ENCODE peak calls at places on chromosome 17, in six cellular contexts. One of them, this sample, is unnamed.

GRCh38 chr17:35069311-35069710 is 5.8 kb upstream of the RFFL start:
- DNase-seq in cardiac muscle cell: no peak
- DNase-seq in activated CD4-positive, alpha-beta memory T cell treated with anti-CD3 and anti-CD28 coated beads, Interleukin-2, amount 10 ng/mL, durations not matched to agents 7 days and 5 days: no peak
- DNase-seq in nucleus accumbens: no peak
- DNase-seq in NCI-H2171: no peak
- DNase-seq in T-helper 1 cell: no peak
- DNase-seq in this sample: no peak

GRCh38 chr17:74864866-74865395 is 5.2 kb upstream of the GRIN2C start:
- DNase-seq in activated CD4-positive, alpha-beta memory T cell treated with anti-CD3 and anti-CD28 coated beads, Interleukin-2, amount 10 ng/mL, durations not matched to agents 7 days and 5 days: peak
- DNase-seq in cardiac muscle cell: peak
- DNase-seq in T-helper 1 cell: peak
- DNase-seq in NCI-H2171: no peak
- DNase-seq in nucleus accumbens: peak
- DNase-seq in this sample: peak

GRCh38 chr17:78433780-78434335 is 55.4 kb downstream of the PGS1 start:
- DNase-seq in T-helper 1 cell: no peak
- DNase-seq in nucleus accumbens: no peak
- DNase-seq in activated CD4-positive, alpha-beta memory T cell treated with anti-CD3 and anti-CD28 coated beads, Interleukin-2, amount 10 ng/mL, durations not matched to agents 7 days and 5 days: no peak
- DNase-seq in cardiac muscle cell: no peak
- DNase-seq in NCI-H2171: no peak
- DNase-seq in this sample: no peak

GRCh38 chr17:32350662-32351418 is 883 bp downstream of the ZNF207 start:
- DNase-seq in cardiac muscle cell: peak
- DNase-seq in activated CD4-positive, alpha-beta memory T cell treated with anti-CD3 and anti-CD28 coated beads, Interleukin-2, amount 10 ng/mL, durations not matched to agents 7 days and 5 days: peak
- DNase-seq in NCI-H2171: peak
- DNase-seq in T-helper 1 cell: peak
- DNase-seq in nucleus accumbens: peak
- DNase-seq in this sample: no peak

GRCh38 chr17:42342242-42343008 is 45.8 kb downstream of the STAT3 start:
- DNase-seq in NCI-H2171: no peak
- DNase-seq in nucleus accumbens: no peak
- DNase-seq in T-helper 1 cell: no peak
- DNase-seq in cardiac muscle cell: no peak
- DNase-seq in activated CD4-positive, alpha-beta memory T cell treated with anti-CD3 and anti-CD28 coated beads, Interleukin-2, amount 10 ng/mL, durations not matched to agents 7 days and 5 days: peak
- DNase-seq in this sample: no peak

GRCh38 chr17:40283662-40284061 is 4.0 kb upstream of the CDC6 start:
- DNase-seq in T-helper 1 cell: no peak
- DNase-seq in cardiac muscle cell: peak
- DNase-seq in NCI-H2171: no peak
- DNase-seq in activated CD4-positive, alpha-beta memory T cell treated with anti-CD3 and anti-CD28 coated beads, Interleukin-2, amount 10 ng/mL, durations not matched to agents 7 days and 5 days: no peak
- DNase-seq in nucleus accumbens: no peak
- DNase-seq in this sample: no peak

GRCh38 chr17:62206550-62206949 is 141.5 kb upstream of the MED13 start:
- DNase-seq in NCI-H2171: no peak
- DNase-seq in nucleus accumbens: no peak
- DNase-seq in cardiac muscle cell: no peak
- DNase-seq in activated CD4-positive, alpha-beta memory T cell treated with anti-CD3 and anti-CD28 coated beads, Interleukin-2, amount 10 ng/mL, durations not matched to agents 7 days and 5 days: no peak
- DNase-seq in T-helper 1 cell: no peak
- DNase-seq in this sample: no peak

GRCh38 chr17:33120103-33120502 is 128.5 kb downstream of the SPACA3 start:
- DNase-seq in activated CD4-positive, alpha-beta memory T cell treated with anti-CD3 and anti-CD28 coated beads, Interleukin-2, amount 10 ng/mL, durations not matched to agents 7 days and 5 days: no peak
- DNase-seq in cardiac muscle cell: no peak
- DNase-seq in T-helper 1 cell: no peak
- DNase-seq in nucleus accumbens: no peak
- DNase-seq in NCI-H2171: no peak
- DNase-seq in this sample: peak

GRCh38 chr17:73901661-73902415 is 257.6 kb upstream of the SDK2 start:
- DNase-seq in activated CD4-positive, alpha-beta memory T cell treated with anti-CD3 and anti-CD28 coated beads, Interleukin-2, amount 10 ng/mL, durations not matched to agents 7 days and 5 days: no peak
- DNase-seq in cardiac muscle cell: peak
- DNase-seq in T-helper 1 cell: no peak
- DNase-seq in NCI-H2171: no peak
- DNase-seq in nucleus accumbens: no peak
- DNase-seq in this sample: no peak

GRCh38 chr17:78324391-78325075 is 35.3 kb downstream of the SOCS3 start:
- DNase-seq in T-helper 1 cell: no peak
- DNase-seq in activated CD4-positive, alpha-beta memory T cell treated with anti-CD3 and anti-CD28 coated beads, Interleukin-2, amount 10 ng/mL, durations not matched to agents 7 days and 5 days: no peak
- DNase-seq in NCI-H2171: peak
- DNase-seq in cardiac muscle cell: peak
- DNase-seq in nucleus accumbens: peak
- DNase-seq in this sample: peak

GRCh38 chr17:12388206-12388605 is 277.5 kb upstream of the MYOCD start:
- DNase-seq in nucleus accumbens: no peak
- DNase-seq in T-helper 1 cell: no peak
- DNase-seq in cardiac muscle cell: no peak
- DNase-seq in NCI-H2171: no peak
- DNase-seq in activated CD4-positive, alpha-beta memory T cell treated with anti-CD3 and anti-CD28 coated beads, Interleukin-2, amount 10 ng/mL, durations not matched to agents 7 days and 5 days: no peak
- DNase-seq in this sample: no peak

GRCh38 chr17:3695129-3695722 is 729 bp downstream of the P2RX5 start:
- DNase-seq in activated CD4-positive, alpha-beta memory T cell treated with anti-CD3 and anti-CD28 coated beads, Interleukin-2, amount 10 ng/mL, durations not matched to agents 7 days and 5 days: no peak
- DNase-seq in T-helper 1 cell: no peak
- DNase-seq in NCI-H2171: no peak
- DNase-seq in cardiac muscle cell: no peak
- DNase-seq in nucleus accumbens: no peak
- DNase-seq in this sample: no peak

GRCh38 chr17:48011405-48012150 is 26.0 kb downstream of the COPZ2 start:
- DNase-seq in nucleus accumbens: no peak
- DNase-seq in T-helper 1 cell: no peak
- DNase-seq in cardiac muscle cell: peak
- DNase-seq in NCI-H2171: peak
- DNase-seq in activated CD4-positive, alpha-beta memory T cell treated with anti-CD3 and anti-CD28 coated beads, Interleukin-2, amount 10 ng/mL, durations not matched to agents 7 days and 5 days: peak
- DNase-seq in this sample: no peak

GRCh38 chr17:4708436-4708835 is 2.0 kb upstream of the ARRB2 start:
- DNase-seq in nucleus accumbens: no peak
- DNase-seq in cardiac muscle cell: no peak
- DNase-seq in T-helper 1 cell: peak
- DNase-seq in activated CD4-positive, alpha-beta memory T cell treated with anti-CD3 and anti-CD28 coated beads, Interleukin-2, amount 10 ng/mL, durations not matched to agents 7 days and 5 days: peak
- DNase-seq in NCI-H2171: no peak
- DNase-seq in this sample: peak

GRCh38 chr17:43028221-43028861 is 3.3 kb downstream of the RND2 start:
- DNase-seq in activated CD4-positive, alpha-beta memory T cell treated with anti-CD3 and anti-CD28 coated beads, Interleukin-2, amount 10 ng/mL, durations not matched to agents 7 days and 5 days: no peak
- DNase-seq in cardiac muscle cell: no peak
- DNase-seq in T-helper 1 cell: no peak
- DNase-seq in nucleus accumbens: no peak
- DNase-seq in NCI-H2171: no peak
- DNase-seq in this sample: no peak

GRCh38 chr17:17077861-17078732 is 35.8 kb downstream of the MPRIP start:
- DNase-seq in activated CD4-positive, alpha-beta memory T cell treated with anti-CD3 and anti-CD28 coated beads, Interleukin-2, amount 10 ng/mL, durations not matched to agents 7 days and 5 days: no peak
- DNase-seq in NCI-H2171: no peak
- DNase-seq in nucleus accumbens: no peak
- DNase-seq in cardiac muscle cell: no peak
- DNase-seq in T-helper 1 cell: no peak
- DNase-seq in this sample: no peak

GRCh38 chr17:5508855-5509254 is 22.5 kb downstream of the MIS12 start:
- DNase-seq in NCI-H2171: no peak
- DNase-seq in nucleus accumbens: no peak
- DNase-seq in cardiac muscle cell: peak
- DNase-seq in activated CD4-positive, alpha-beta memory T cell treated with anti-CD3 and anti-CD28 coated beads, Interleukin-2, amount 10 ng/mL, durations not matched to agents 7 days and 5 days: no peak
- DNase-seq in T-helper 1 cell: no peak
- DNase-seq in this sample: no peak

GRCh38 chr17:2068101-2068518 is 13.2 kb downstream of the HIC1 start:
- DNase-seq in NCI-H2171: no peak
- DNase-seq in nucleus accumbens: no peak
- DNase-seq in cardiac muscle cell: peak
- DNase-seq in activated CD4-positive, alpha-beta memory T cell treated with anti-CD3 and anti-CD28 coated beads, Interleukin-2, amount 10 ng/mL, durations not matched to agents 7 days and 5 days: no peak
- DNase-seq in T-helper 1 cell: no peak
- DNase-seq in this sample: no peak

GRCh38 chr17:78839762-78840529 is 668 bp downstream of the USP36 start:
- DNase-seq in cardiac muscle cell: peak
- DNase-seq in T-helper 1 cell: peak
- DNase-seq in NCI-H2171: no peak
- DNase-seq in activated CD4-positive, alpha-beta memory T cell treated with anti-CD3 and anti-CD28 coated beads, Interleukin-2, amount 10 ng/mL, durations not matched to agents 7 days and 5 days: peak
- DNase-seq in nucleus accumbens: peak
- DNase-seq in this sample: no peak

GRCh38 chr17:60392845-60393702 is 1.1 kb upstream of the USP32 start:
- DNase-seq in activated CD4-positive, alpha-beta memory T cell treated with anti-CD3 and anti-CD28 coated beads, Interleukin-2, amount 10 ng/mL, durations not matched to agents 7 days and 5 days: peak
- DNase-seq in T-helper 1 cell: no peak
- DNase-seq in cardiac muscle cell: peak
- DNase-seq in NCI-H2171: peak
- DNase-seq in nucleus accumbens: peak
- DNase-seq in this sample: no peak

GRCh38 chr17:56597495-56597990 is 4.0 kb downstream of the NOG start:
- DNase-seq in activated CD4-positive, alpha-beta memory T cell treated with anti-CD3 and anti-CD28 coated beads, Interleukin-2, amount 10 ng/mL, durations not matched to agents 7 days and 5 days: no peak
- DNase-seq in T-helper 1 cell: no peak
- DNase-seq in nucleus accumbens: no peak
- DNase-seq in NCI-H2171: peak
- DNase-seq in cardiac muscle cell: no peak
- DNase-seq in this sample: no peak

GRCh38 chr17:43171761-43172487 is 910 bp downstream of the NBR1 start:
- DNase-seq in nucleus accumbens: no peak
- DNase-seq in cardiac muscle cell: peak
- DNase-seq in NCI-H2171: no peak
- DNase-seq in activated CD4-positive, alpha-beta memory T cell treated with anti-CD3 and anti-CD28 coated beads, Interleukin-2, amount 10 ng/mL, durations not matched to agents 7 days and 5 days: peak
- DNase-seq in T-helper 1 cell: no peak
- DNase-seq in this sample: no peak

GRCh38 chr17:71922439-71922838 is 198.4 kb upstream of the SOX9 start:
- DNase-seq in activated CD4-positive, alpha-beta memory T cell treated with anti-CD3 and anti-CD28 coated beads, Interleukin-2, amount 10 ng/mL, durations not matched to agents 7 days and 5 days: no peak
- DNase-seq in NCI-H2171: no peak
- DNase-seq in cardiac muscle cell: peak
- DNase-seq in nucleus accumbens: no peak
- DNase-seq in T-helper 1 cell: no peak
- DNase-seq in this sample: no peak

GRCh38 chr17:60091908-60092331 is 13.2 kb upstream of the HEATR6 start:
- DNase-seq in cardiac muscle cell: peak
- DNase-seq in activated CD4-positive, alpha-beta memory T cell treated with anti-CD3 and anti-CD28 coated beads, Interleukin-2, amount 10 ng/mL, durations not matched to agents 7 days and 5 days: no peak
- DNase-seq in NCI-H2171: no peak
- DNase-seq in nucleus accumbens: no peak
- DNase-seq in T-helper 1 cell: no peak
- DNase-seq in this sample: no peak

GRCh38 chr17:49585422-49586027 is 9.9 kb downstream of the NXPH3 start:
- DNase-seq in cardiac muscle cell: no peak
- DNase-seq in NCI-H2171: no peak
- DNase-seq in activated CD4-positive, alpha-beta memory T cell treated with anti-CD3 and anti-CD28 coated beads, Interleukin-2, amount 10 ng/mL, durations not matched to agents 7 days and 5 days: no peak
- DNase-seq in nucleus accumbens: no peak
- DNase-seq in T-helper 1 cell: no peak
- DNase-seq in this sample: no peak

GRCh38 chr17:81558941-81559806 is 7.0 kb upstream of the FAAP100 start:
- DNase-seq in activated CD4-positive, alpha-beta memory T cell treated with anti-CD3 and anti-CD28 coated beads, Interleukin-2, amount 10 ng/mL, durations not matched to agents 7 days and 5 days: no peak
- DNase-seq in nucleus accumbens: no peak
- DNase-seq in cardiac muscle cell: no peak
- DNase-seq in T-helper 1 cell: no peak
- DNase-seq in NCI-H2171: no peak
- DNase-seq in this sample: no peak

GRCh38 chr17:33674685-33675084 is 381.6 kb upstream of the ASIC2 start:
- DNase-seq in activated CD4-positive, alpha-beta memory T cell treated with anti-CD3 and anti-CD28 coated beads, Interleukin-2, amount 10 ng/mL, durations not matched to agents 7 days and 5 days: peak
- DNase-seq in nucleus accumbens: peak
- DNase-seq in cardiac muscle cell: peak
- DNase-seq in T-helper 1 cell: peak
- DNase-seq in NCI-H2171: peak
- DNase-seq in this sample: peak

GRCh38 chr17:28737770-28738679 is 5.8 kb upstream of the TRAF4 start:
- DNase-seq in cardiac muscle cell: no peak
- DNase-seq in activated CD4-positive, alpha-beta memory T cell treated with anti-CD3 and anti-CD28 coated beads, Interleukin-2, amount 10 ng/mL, durations not matched to agents 7 days and 5 days: no peak
- DNase-seq in nucleus accumbens: no peak
- DNase-seq in NCI-H2171: no peak
- DNase-seq in T-helper 1 cell: no peak
- DNase-seq in this sample: no peak

GRCh38 chr17:78114831-78115723 is 13.5 kb downstream of the TMC6 start:
- DNase-seq in NCI-H2171: no peak
- DNase-seq in nucleus accumbens: peak
- DNase-seq in T-helper 1 cell: no peak
- DNase-seq in cardiac muscle cell: no peak
- DNase-seq in activated CD4-positive, alpha-beta memory T cell treated with anti-CD3 and anti-CD28 coated beads, Interleukin-2, amount 10 ng/mL, durations not matched to agents 7 days and 5 days: no peak
- DNase-seq in this sample: peak

GRCh38 chr17:50865060-50865867 is 890 bp downstream of the TOB1 start:
- DNase-seq in NCI-H2171: peak
- DNase-seq in cardiac muscle cell: peak
- DNase-seq in nucleus accumbens: peak
- DNase-seq in T-helper 1 cell: peak
- DNase-seq in activated CD4-positive, alpha-beta memory T cell treated with anti-CD3 and anti-CD28 coated beads, Interleukin-2, amount 10 ng/mL, durations not matched to agents 7 days and 5 days: peak
- DNase-seq in this sample: peak

GRCh38 chr17:17540935-17541639 is 44.9 kb upstream of the RASD1 start:
- DNase-seq in NCI-H2171: no peak
- DNase-seq in T-helper 1 cell: no peak
- DNase-seq in activated CD4-positive, alpha-beta memory T cell treated with anti-CD3 and anti-CD28 coated beads, Interleukin-2, amount 10 ng/mL, durations not matched to agents 7 days and 5 days: no peak
- DNase-seq in cardiac muscle cell: no peak
- DNase-seq in nucleus accumbens: no peak
- DNase-seq in this sample: no peak

GRCh38 chr17:35433075-35433894 is 985 bp upstream of the SLFN12 start:
- DNase-seq in NCI-H2171: no peak
- DNase-seq in T-helper 1 cell: peak
- DNase-seq in cardiac muscle cell: peak
- DNase-seq in nucleus accumbens: no peak
- DNase-seq in activated CD4-positive, alpha-beta memory T cell treated with anti-CD3 and anti-CD28 coated beads, Interleukin-2, amount 10 ng/mL, durations not matched to agents 7 days and 5 days: peak
- DNase-seq in this sample: no peak

GRCh38 chr17:4316648-4317047 is 49.8 kb downstream of the UBE2G1 start:
- DNase-seq in NCI-H2171: no peak
- DNase-seq in cardiac muscle cell: no peak
- DNase-seq in activated CD4-positive, alpha-beta memory T cell treated with anti-CD3 and anti-CD28 coated beads, Interleukin-2, amount 10 ng/mL, durations not matched to agents 7 days and 5 days: no peak
- DNase-seq in nucleus accumbens: no peak
- DNase-seq in T-helper 1 cell: no peak
- DNase-seq in this sample: no peak

GRCh38 chr17:44487170-44487569 is 16.0 kb downstream of the GPATCH8 start:
- DNase-seq in cardiac muscle cell: no peak
- DNase-seq in nucleus accumbens: no peak
- DNase-seq in activated CD4-positive, alpha-beta memory T cell treated with anti-CD3 and anti-CD28 coated beads, Interleukin-2, amount 10 ng/mL, durations not matched to agents 7 days and 5 days: no peak
- DNase-seq in NCI-H2171: no peak
- DNase-seq in T-helper 1 cell: no peak
- DNase-seq in this sample: no peak

GRCh38 chr17:17983376-17983775 is 10.7 kb downstream of the DRC3 start:
- DNase-seq in cardiac muscle cell: no peak
- DNase-seq in nucleus accumbens: no peak
- DNase-seq in NCI-H2171: no peak
- DNase-seq in activated CD4-positive, alpha-beta memory T cell treated with anti-CD3 and anti-CD28 coated beads, Interleukin-2, amount 10 ng/mL, durations not matched to agents 7 days and 5 days: no peak
- DNase-seq in T-helper 1 cell: no peak
- DNase-seq in this sample: no peak

GRCh38 chr17:77254961-77255741 is 114.4 kb downstream of the SEC14L1 start:
- DNase-seq in activated CD4-positive, alpha-beta memory T cell treated with anti-CD3 and anti-CD28 coated beads, Interleukin-2, amount 10 ng/mL, durations not matched to agents 7 days and 5 days: no peak
- DNase-seq in nucleus accumbens: no peak
- DNase-seq in NCI-H2171: no peak
- DNase-seq in cardiac muscle cell: peak
- DNase-seq in T-helper 1 cell: no peak
- DNase-seq in this sample: no peak

GRCh38 chr17:43983515-43984411 is 20.7 kb upstream of the NAGS start:
- DNase-seq in NCI-H2171: no peak
- DNase-seq in cardiac muscle cell: no peak
- DNase-seq in nucleus accumbens: no peak
- DNase-seq in activated CD4-positive, alpha-beta memory T cell treated with anti-CD3 and anti-CD28 coated beads, Interleukin-2, amount 10 ng/mL, durations not matched to agents 7 days and 5 days: peak
- DNase-seq in T-helper 1 cell: no peak
- DNase-seq in this sample: no peak

This sample was measured in occipital lobe.